ENCODE peak calls at places on chromosomes 16 and 17, in eight cellular contexts. B is T-helper 22 cell; R is EL; Y is ascending aorta; S is occipital lobe; U is SW 1271; C is stimulated activated CD8-positive, alpha-beta memory T cell treated with anti-CD3 and anti-CD28 coated beads, Interleukin-15, amount 100 ng/mL, for 24 hours; K is HS-5. E is an unnamed sample.

GRCh38 chr16:11484691-11485258 is 101.9 kb downstream of the LITAF start:
- DNase-seq in B (no peak), R (peak), Y (no peak), S (no peak), U (no peak), C (no peak), K (no peak), E (no peak)

GRCh38 chr17:36485805-36486203 is 677 bp upstream of the ZNHIT3 start:
- DNase-seq in B (no peak), R (no peak), Y (no peak), S (no peak), U (no peak), C (no peak), K (no peak), E (no peak)

GRCh38 chr17:74521701-74522201 is 9.5 kb downstream of the CD300LB start:
- DNase-seq in B (no peak), R (no peak), Y (no peak), S (no peak), U (no peak), C (no peak), K (no peak), E (no peak)

GRCh38 chr17:42329025-42329976 is 41.0 kb downstream of the STAT5A start:
- DNase-seq in B (no peak), R (peak), Y (no peak), S (no peak), U (peak), C (no peak), K (peak), E (no peak)

GRCh38 chr16:4361033-4361943 is 10.2 kb upstream of the PAM16 start:
- DNase-seq in B (no peak), R (no peak), Y (no peak), S (no peak), U (no peak), C (no peak), K (no peak), E (no peak)

GRCh38 chr16:9536905-9537304 is 445.5 kb downstream of the HAPSTR1 start:
- DNase-seq in B (no peak), R (no peak), Y (no peak), S (no peak), U (no peak), C (no peak), K (no peak), E (no peak)

GRCh38 chr17:71327376-71328059 is 793.3 kb upstream of the SOX9 start:
- DNase-seq in B (no peak), R (peak), Y (no peak), S (no peak), U (no peak), C (no peak), K (peak), E (no peak)

GRCh38 chr16:17101646-17102045 is 369.1 kb downstream of the XYLT1 start:
- DNase-seq in B (no peak), R (no peak), Y (no peak), S (no peak), U (no peak), C (no peak), K (no peak), E (no peak)

GRCh38 chr17:21072623-21073278 is 29.9 kb upstream of the USP22 start:
- DNase-seq in B (no peak), R (no peak), Y (no peak), S (peak), U (no peak), C (no peak), K (no peak), E (no peak)

GRCh38 chr16:68399456-68399855 is 48.9 kb downstream of the SMPD3 start:
- DNase-seq in B (no peak), R (peak), Y (no peak), S (no peak), U (no peak), C (no peak), K (no peak), E (no peak)

GRCh38 chr17:35486920-35487727 is 38.6 kb upstream of the SLFN13 start:
- DNase-seq in B (peak), R (peak), Y (peak), S (no peak), U (no peak), C (peak), K (peak), E (peak)

GRCh38 chr17:77616243-77616731 is 342.2 kb upstream of the TNRC6C start:
- DNase-seq in B (no peak), R (peak), Y (peak), S (no peak), U (no peak), C (no peak), K (no peak), E (no peak)

GRCh38 chr17:5049314-5049819 is 14.1 kb upstream of the SLC52A1 start:
- DNase-seq in B (peak), R (no peak), Y (no peak), S (no peak), U (no peak), C (no peak), K (no peak), E (peak)

GRCh38 chr16:65083181-65083845 is 38.5 kb downstream of the CDH11 start:
- DNase-seq in B (no peak), R (peak), Y (no peak), S (no peak), U (no peak), C (no peak), K (no peak), E (no peak)

E was measured in activated T-helper 1 cell treated with anti-CD3 and anti-CD28 coated beads, Interleukin-2, amount 50 U/mL, for 16 hours.